ENCODE peak calls at places on chromosome 15, in four cellular contexts. M is PC-9; N is nephron progenitor cell; R is CD4-positive, alpha-beta T cell. V is an unnamed sample.

GRCh38 chr15:35932541-35932940 is 386.6 kb upstream of the DPH6 start:
- DNase-seq in M (no peak), N (peak), R (no peak), V (no peak)

GRCh38 chr15:52480990-52481389 is 47.7 kb downstream of the MYO5A start:
- DNase-seq in M (no peak), N (no peak), R (no peak), V (no peak)

GRCh38 chr15:37100109-37100873 is at the start of gene MEIS2:
- DNase-seq in M (peak), N (peak), R (no peak), V (peak)

GRCh38 chr15:74050835-74051234 is 31.5 kb downstream of the GOLGA6A start:
- DNase-seq in M (no peak), N (no peak), R (no peak), V (no peak)

GRCh38 chr15:85706779-85707518 is 87.8 kb downstream of the KLHL25 start:
- DNase-seq in M (no peak), N (no peak), R (peak), V (no peak)

GRCh38 chr15:35168464-35168863 is 83.4 kb upstream of the NANOGP8 start:
- DNase-seq in M (no peak), N (no peak), R (no peak), V (no peak)

GRCh38 chr15:72203507-72203837 is 5.9 kb upstream of the GRAMD2A start:
- DNase-seq in M (no peak), N (no peak), R (no peak), V (no peak)

GRCh38 chr15:52857937-52858336 is 67.8 kb upstream of the ONECUT1 start:
- DNase-seq in M (no peak), N (no peak), R (no peak), V (no peak)

GRCh38 chr15:26665950-26666921 is 106.6 kb downstream of the GABRB3 start:
- DNase-seq in M (peak), N (peak), R (no peak), V (no peak)

GRCh38 chr15:32119694-32120330 is 89.5 kb downstream of the CHRNA7 start:
- DNase-seq in M (no peak), N (no peak), R (no peak), V (no peak)

GRCh38 chr15:73265536-73266153 is 103.1 kb downstream of the HCN4 start:
- DNase-seq in M (peak), N (peak), R (peak), V (peak)

GRCh38 chr15:86650084-86650483 is 570.4 kb downstream of the AGBL1 start:
- DNase-seq in M (no peak), N (no peak), R (no peak), V (no peak)

GRCh38 chr15:69807752-69808151 is 290.0 kb downstream of the TLE3 start:
- DNase-seq in M (peak), N (no peak), R (no peak), V (no peak)

GRCh38 chr15:32956006-32956405 is 238.2 kb downstream of the GREM1 start:
- DNase-seq in M (peak), N (peak), R (no peak), V (peak)

GRCh38 chr15:29812384-29812694 is 9.9 kb downstream of the TJP1 start:
- DNase-seq in M (peak), N (no peak), R (no peak), V (no peak)

GRCh38 chr15:93965491-93965890 is 265.9 kb upstream of the MCTP2 start:
- DNase-seq in M (no peak), N (no peak), R (no peak), V (no peak)

GRCh38 chr15:88901713-88902490 is 6.6 kb upstream of the HAPLN3 start:
- DNase-seq in M (no peak), N (no peak), R (no peak), V (no peak)

GRCh38 chr15:37035349-37035748 is 65.0 kb downstream of the MEIS2 start:
- DNase-seq in M (no peak), N (no peak), R (no peak), V (no peak)

GRCh38 chr15:60708684-60709083 is 229.7 kb upstream of the ICE2 start:
- DNase-seq in M (no peak), N (no peak), R (no peak), V (no peak)

GRCh38 chr15:42704492-42704926 is 32.4 kb downstream of the CDAN1 start:
- DNase-seq in M (peak), N (peak), R (peak), V (peak)

GRCh38 chr15:65311760-65312159 is 7.3 kb downstream of the RNU5B-1 start:
- DNase-seq in M (no peak), N (no peak), R (no peak), V (no peak)

GRCh38 chr15:75947117-75947516 is 43.4 kb downstream of the FBXO22 start:
- DNase-seq in M (no peak), N (no peak), R (no peak), V (no peak)

GRCh38 chr15:28969511-28970085 is 83.8 kb downstream of the APBA2 start:
- DNase-seq in M (no peak), N (no peak), R (no peak), V (no peak)

GRCh38 chr15:77727635-77728311 is 95.1 kb upstream of the LINGO1 start:
- DNase-seq in M (no peak), N (no peak), R (no peak), V (no peak)
- TF ChIP-seq CTCF in M (no peak), N (no peak), R (no peak), V (no peak)

DNA sequence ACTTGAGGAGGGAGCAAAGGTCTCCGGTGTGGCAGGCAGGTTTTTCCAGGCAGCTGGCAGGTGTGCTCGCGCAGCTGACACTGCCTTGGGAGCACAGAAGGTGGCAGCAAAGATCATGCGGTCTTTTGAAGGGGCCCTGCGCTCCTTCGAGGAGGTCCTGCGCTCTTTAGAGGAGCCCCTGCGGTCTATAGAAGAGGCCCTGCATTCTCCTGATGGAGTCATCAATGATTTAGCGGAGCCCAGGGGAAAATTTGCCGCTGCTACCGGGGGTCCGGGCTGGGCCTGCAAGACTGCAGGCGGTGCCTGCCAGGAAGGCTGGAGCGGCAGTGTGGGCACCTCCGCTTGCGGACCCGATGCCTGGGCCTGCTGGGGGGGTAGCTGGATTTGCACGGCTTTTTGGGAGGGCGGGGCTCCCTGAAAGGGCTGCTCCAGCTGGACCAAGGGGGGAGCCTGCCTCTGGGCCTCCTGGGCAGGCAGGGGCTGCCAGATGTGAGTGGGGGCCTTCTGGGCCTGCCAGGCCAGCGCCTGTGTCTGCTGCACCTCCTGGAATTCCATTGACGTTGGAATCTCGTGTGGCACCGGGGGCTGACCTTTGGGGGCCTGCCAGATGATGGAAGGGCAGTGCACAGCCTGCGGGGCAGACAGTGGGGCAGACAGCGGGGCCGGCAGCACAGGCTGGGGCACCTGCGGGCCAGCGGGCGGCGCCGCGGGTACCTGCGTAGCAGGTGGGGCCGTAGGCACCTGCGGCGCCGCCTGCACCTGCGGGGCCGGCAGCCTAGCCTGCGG is 2.1 kb downstream of the MAGEL2 start:
- DNase-seq in M (no peak), N (peak), R (no peak), V (no peak)
- TF ChIP-seq CTCF in M (no peak), N (no peak), R (no peak), V (no peak)

GRCh38 chr15:91890614-91891013 is 37.1 kb downstream of the SLCO3A1 start:
- DNase-seq in M (peak), N (no peak), R (no peak), V (no peak)
- TF ChIP-seq CTCF in M (no peak), N (no peak), R (no peak), V (no peak)

DNA sequence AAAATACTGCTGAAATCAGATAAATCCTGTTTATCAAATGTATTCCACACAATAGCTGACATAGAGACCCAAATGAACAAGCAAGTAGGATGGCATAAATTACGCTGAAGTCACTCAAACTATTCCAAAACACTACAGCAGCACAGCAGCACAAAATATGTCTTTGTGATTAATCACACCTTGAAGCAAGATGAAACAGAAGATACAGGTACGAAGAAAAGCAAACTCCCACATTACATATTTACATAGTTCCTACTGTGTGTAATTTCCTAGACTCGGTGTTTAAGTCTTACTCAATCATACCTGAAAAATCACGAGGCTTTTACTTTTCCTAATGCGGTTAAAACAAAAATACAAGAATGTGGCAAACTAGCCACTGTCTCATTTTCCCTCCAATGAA is 38.3 kb downstream of the CHSY1 start:
- DNase-seq in M (no peak), N (no peak), R (no peak), V (no peak)
- TF ChIP-seq CTCF in M (no peak), N (no peak), R (no peak), V (no peak)

DNA sequence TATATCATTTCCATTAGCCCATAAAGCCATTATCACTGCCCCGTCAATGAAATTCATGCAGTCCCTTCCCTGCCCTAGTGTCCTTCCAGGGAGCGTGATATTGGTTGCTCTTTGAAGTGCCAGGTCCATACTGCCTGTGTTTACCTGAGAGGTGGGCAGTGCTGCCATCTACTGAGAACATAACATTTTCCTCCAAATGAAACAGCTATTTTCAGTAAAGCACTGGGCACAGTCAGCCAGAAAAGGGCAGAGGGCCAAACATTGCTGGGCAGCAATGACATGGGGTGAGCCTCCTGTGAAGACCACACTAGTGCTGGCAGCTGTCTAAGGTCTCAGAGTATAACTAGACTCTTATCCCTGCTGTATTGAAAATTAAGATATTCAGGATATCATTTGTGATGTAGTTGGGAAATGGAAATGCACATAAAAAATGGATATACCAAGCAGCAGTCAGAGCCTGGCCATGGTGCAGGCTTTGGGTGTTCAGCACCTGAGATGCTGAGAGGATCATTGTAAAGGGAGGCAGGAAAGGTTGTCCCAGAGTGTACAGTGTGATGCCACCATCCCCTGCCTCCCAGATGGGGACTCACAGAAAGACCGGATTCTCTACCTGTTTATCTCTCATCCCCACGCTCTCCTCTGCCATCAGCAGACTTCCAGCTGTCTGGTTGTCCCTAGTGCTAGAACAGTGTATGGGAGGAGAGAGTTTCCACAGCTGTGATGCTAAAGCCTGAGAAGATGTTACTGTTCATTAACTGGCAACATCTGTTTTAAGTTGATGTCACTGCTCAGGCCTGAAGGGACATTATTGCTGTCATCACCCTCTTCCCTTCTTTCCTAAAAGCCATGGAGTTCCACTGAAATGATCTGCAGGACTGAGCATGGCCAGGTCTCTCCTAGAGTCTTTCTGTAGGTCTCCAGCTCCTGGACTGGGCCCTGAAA is 108.8 kb downstream of the ARNT2 start:
- DNase-seq in M (peak), N (no peak), R (no peak), V (no peak)
- TF ChIP-seq CTCF in M (peak), N (no peak), R (no peak), V (no peak)

GRCh38 chr15:80450811-80451321 is 46.7 kb downstream of the ARNT2 start:
- DNase-seq in M (no peak), N (no peak), R (no peak), V (no peak)
- TF ChIP-seq CTCF in M (no peak), N (no peak), R (no peak), V (no peak)

GRCh38 chr15:90487186-90487585 is 42.5 kb upstream of the CRTC3 start:
- DNase-seq in M (no peak), N (no peak), R (no peak), V (no peak)

GRCh38 chr15:90481023-90481422 is 48.7 kb upstream of the CRTC3 start:
- DNase-seq in M (no peak), N (no peak), R (no peak), V (no peak)

GRCh38 chr15:90483012-90483307 is 46.8 kb upstream of the CRTC3 start:
- DNase-seq in M (no peak), N (no peak), R (no peak), V (no peak)

GRCh38 chr15:90482124-90483011 is 47.4 kb upstream of the CRTC3 start:
- DNase-seq in M (peak), N (peak), R (peak), V (peak)

DNA sequence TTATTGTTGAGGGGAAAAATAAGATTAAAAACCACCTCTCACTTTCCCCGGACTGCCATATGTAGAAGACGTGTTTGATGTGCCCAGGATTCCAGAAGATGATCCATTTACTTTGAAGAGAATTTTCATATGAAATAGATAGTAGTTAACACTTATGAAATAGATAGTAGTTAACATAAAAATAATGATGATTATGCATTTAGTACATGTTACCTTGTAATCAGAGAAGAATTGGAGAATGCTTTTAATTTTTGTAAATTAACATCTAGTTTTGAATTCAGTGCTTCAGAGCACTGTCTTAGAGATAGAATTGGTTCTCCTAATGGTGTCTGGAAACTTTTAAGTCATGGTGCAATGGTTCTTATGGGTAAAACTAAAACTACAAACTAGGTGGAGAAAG is 46.1 kb upstream of the CRTC3 start:
- DNase-seq in M (no peak), N (no peak), R (no peak), V (no peak)
- TF ChIP-seq CTCF in M (no peak), N (no peak), R (no peak), V (no peak)

DNA sequence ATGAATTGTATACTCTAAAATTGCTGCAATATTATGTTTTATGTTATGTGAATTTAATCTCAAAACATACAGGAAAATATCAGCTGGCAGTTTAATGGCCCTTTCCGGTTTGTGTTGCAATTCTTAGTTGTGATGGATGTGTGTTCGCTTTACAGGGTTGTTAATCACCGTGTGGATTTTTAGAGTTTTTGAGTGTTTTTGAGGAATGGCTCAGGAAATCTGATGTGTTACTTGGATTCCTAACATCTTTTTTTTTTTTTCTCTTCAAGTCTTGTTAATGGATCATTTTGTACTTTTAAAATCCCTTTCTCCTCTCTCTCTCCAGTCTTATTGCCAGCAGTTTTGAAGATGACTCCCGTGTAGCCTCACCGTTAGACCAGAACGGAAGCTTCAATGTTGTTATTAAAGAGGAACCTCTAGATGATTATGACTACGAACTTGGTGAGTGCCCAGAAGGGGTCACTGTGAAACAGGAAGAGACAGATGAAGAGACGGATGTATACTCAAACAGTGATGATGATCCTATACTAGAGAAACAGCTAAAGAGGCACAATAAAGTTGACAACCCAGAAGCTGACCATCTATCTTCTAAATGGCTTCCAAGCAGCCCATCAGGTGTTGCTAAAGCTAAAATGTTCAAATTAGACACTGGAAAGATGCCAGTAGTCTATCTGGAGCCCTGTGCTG is 35.7 kb downstream of the MGA start:
- DNase-seq in M (no peak), N (no peak), R (peak), V (peak)
- TF ChIP-seq CTCF in M (no peak), N (no peak), R (peak), V (peak)

GRCh38 chr15:38769492-38769891 is 204.9 kb upstream of the RASGRP1 start:
- DNase-seq in M (no peak), N (no peak), R (no peak), V (no peak)

GRCh38 chr15:38768970-38769369 is 204.4 kb upstream of the RASGRP1 start:
- DNase-seq in M (no peak), N (no peak), R (no peak), V (no peak)
- TF ChIP-seq CTCF in M (no peak), N (no peak), R (no peak), V (no peak)

DNA sequence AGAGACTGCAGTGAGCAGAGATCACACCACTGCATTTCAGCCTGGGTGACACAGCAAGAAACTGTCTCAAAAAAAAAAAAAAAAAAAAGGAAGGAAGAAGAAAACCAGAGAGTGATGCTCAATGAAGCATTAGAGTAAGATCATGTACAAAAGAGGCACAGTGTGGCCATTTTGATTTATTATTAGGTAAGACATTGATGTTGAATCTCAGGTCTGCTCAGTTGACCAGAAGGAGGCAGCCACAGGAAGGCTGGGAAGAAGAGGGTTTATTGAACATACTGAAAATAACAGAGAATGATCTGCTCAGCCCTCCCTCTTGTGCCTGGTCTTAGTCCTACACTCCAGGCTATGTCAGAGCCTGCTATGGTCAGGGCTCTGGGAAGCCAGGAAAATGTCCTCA is 15.6 kb downstream of the LRRK1 start:
- DNase-seq in M (no peak), N (no peak), R (no peak), V (no peak)
- TF ChIP-seq CTCF in M (no peak), N (no peak), R (no peak), V (peak)